ENCODE peak calls at places on chromosome 16, in five cellular contexts. S is stimulated activated CD4-positive, alpha-beta T cell treated with anti-CD3 and anti-CD28 coated beads, TNF-alpha, amount 100 ng/mL, for 1 hour; T is NAMALWA; Y is IMR-90; G is neural crest cell. D is an unnamed sample.

GRCh38 chr16:3611145-3611977 is at the start of gene SLX4:
- DNase-seq in T (peak; percentile 95), Y (peak; percentile 86), G (peak; percentile 81), S (peak; percentile 87), D (peak; percentile 91)

GRCh38 chr16:58402796-58403195 is 10.5 kb downstream of the GINS3 start:
- DNase-seq in Y (peak; percentile 16), G (no peak), T (no peak), S (no peak), D (no peak)

GRCh38 chr16:68539704-68540370 is 746 bp downstream of the ZFP90 start:
- DNase-seq in Y (no peak), G (no peak), S (no peak), T (no peak), D (no peak)

GRCh38 chr16:17259751-17260270 is 210.9 kb downstream of the XYLT1 start:
- DNase-seq in T (no peak), G (no peak), S (no peak), Y (peak; percentile 37), D (no peak)

GRCh38 chr16:495127-495748 is 32.3 kb upstream of the CAPN15 start:
- DNase-seq in G (no peak), S (no peak), T (peak; percentile 72), Y (peak; percentile 27), D (no peak)

GRCh38 chr16:14344292-14344691 is 273.2 kb downstream of the MRTFB start:
- DNase-seq in T (no peak), S (no peak), G (no peak), Y (peak; percentile 11), D (no peak)

GRCh38 chr16:57123969-57124674 is 31.7 kb downstream of the CPNE2 start:
- DNase-seq in Y (no peak), S (no peak), T (no peak), G (no peak), D (no peak)

GRCh38 chr16:2339521-2340484 is 725 bp downstream of the ABCA3 start:
- DNase-seq in Y (no peak), S (peak; percentile 22), T (peak; percentile 35), G (peak; percentile 50), D (peak; percentile 19)

GRCh38 chr16:56939801-56940200 is 7.9 kb downstream of the HERPUD1 start:
- DNase-seq in Y (no peak), T (no peak), G (no peak), S (no peak), D (no peak)

GRCh38 chr16:88770459-88771293 is 14.3 kb downstream of the PIEZO1 start:
- DNase-seq in T (peak; percentile 94), Y (peak; percentile 87), G (no peak), S (no peak), D (peak; percentile 54)

GRCh38 chr16:56911771-56912541 is 20.0 kb upstream of the HERPUD1 start:
- DNase-seq in G (no peak), Y (peak; percentile 65), S (no peak), T (peak; percentile 59), D (peak; percentile 48)

GRCh38 chr16:68093816-68094613 is 8.8 kb downstream of the NFATC3 start:
- DNase-seq in S (no peak), T (peak; percentile 66), G (no peak), Y (peak; percentile 69), D (no peak)

GRCh38 chr16:66207139-66207863 is 159.2 kb upstream of the CDH5 start:
- DNase-seq in T (no peak), G (no peak), S (no peak), Y (no peak), D (no peak)

GRCh38 chr16:87391324-87391949 is 699 bp upstream of the MAP1LC3B start:
- DNase-seq in Y (no peak), G (peak; percentile 35), S (no peak), T (no peak), D (peak; percentile 43)

GRCh38 chr16:17374668-17375255 is 96.0 kb downstream of the XYLT1 start:
- DNase-seq in G (no peak), S (no peak), Y (no peak), T (no peak), D (no peak)

GRCh38 chr16:154223-155030 is 2.0 kb downstream of the HBZ start:
- DNase-seq in S (no peak), G (no peak), Y (peak; percentile 25), T (no peak), D (no peak)

GRCh38 chr16:79175286-79176057 is 425.1 kb downstream of the MAF start:
- DNase-seq in G (no peak), Y (no peak), T (no peak), S (no peak), D (no peak)

GRCh38 chr16:29804020-29804419 is 2.3 kb upstream of the MAZ start:
- DNase-seq in G (no peak), Y (no peak), T (no peak), S (no peak), D (no peak)

GRCh38 chr16:51150894-51151320 is at the start of gene SALL1:
- DNase-seq in G (peak; percentile 25), S (no peak), T (no peak), Y (no peak), D (no peak)

GRCh38 chr16:67886387-67886786 is 1.7 kb downstream of the NRN1L start:
- DNase-seq in G (no peak), S (no peak), Y (no peak), T (no peak), D (no peak)

GRCh38 chr16:84617068-84617630 is 729 bp downstream of the COTL1 start:
- DNase-seq in S (no peak), Y (no peak), G (no peak), T (peak; percentile 51), D (no peak)

GRCh38 chr16:66844009-66844341 is 239 bp upstream of the CA7 start:
- DNase-seq in Y (no peak), S (no peak), T (no peak), G (no peak), D (no peak)

GRCh38 chr16:3223913-3224515 is 10.9 kb downstream of the ZNF200 start:
- DNase-seq in S (no peak), G (no peak), T (no peak), Y (no peak), D (no peak)

GRCh38 chr16:29962344-29962994 is 590 bp downstream of the TMEM219 start:
- DNase-seq in S (no peak), G (no peak), Y (peak; percentile 27), T (peak; percentile 37), D (no peak)

GRCh38 chr16:86922311-86922710 is 344.0 kb downstream of the FOXL1 start:
- DNase-seq in Y (no peak), G (no peak), T (no peak), S (no peak), D (no peak)

GRCh38 chr16:85750827-85751641 is at the start of gene C16orf74:
- DNase-seq in Y (peak; percentile 35), S (no peak), G (peak; percentile 23), T (peak; percentile 76), D (peak; percentile 15)

GRCh38 chr16:3492356-3492755 is 2.9 kb downstream of the C16orf90 start:
- DNase-seq in G (no peak), S (no peak), T (no peak), Y (no peak), D (no peak)

GRCh38 chr16:21283521-21284289 is 5.6 kb upstream of the CRYM start:
- DNase-seq in Y (peak; percentile 25), S (no peak), T (peak; percentile 24), G (peak; percentile 71), D (no peak)

GRCh38 chr16:27190316-27190871 is 12.9 kb upstream of the KDM8 start:
- DNase-seq in Y (no peak), S (no peak), G (no peak), T (no peak), D (no peak)

GRCh38 chr16:66927012-66927436 is 1.7 kb upstream of the RRAD start:
- DNase-seq in S (no peak), T (peak; percentile 28), Y (peak; percentile 88), G (no peak), D (no peak)

GRCh38 chr16:48330847-48331204 is 54.4 kb downstream of the SIAH1 start:
- DNase-seq in Y (no peak), T (no peak), S (no peak), G (no peak), D (no peak)

GRCh38 chr16:695355-696089 is 5.3 kb upstream of the WDR24 start:
- DNase-seq in S (peak; percentile 54), Y (no peak), G (no peak), T (peak; percentile 66), D (peak; percentile 63)

GRCh38 chr16:30141750-30142149 is 18.7 kb upstream of the MAPK3 start:
- DNase-seq in G (no peak), Y (no peak), S (no peak), T (no peak), D (no peak)

GRCh38 chr16:55505333-55506015 is 3.4 kb upstream of the LPCAT2 start:
- DNase-seq in Y (no peak), G (no peak), T (no peak), S (no peak), D (no peak)

GRCh38 chr16:49454426-49455180 is 81.0 kb downstream of the C16orf78 start:
- DNase-seq in Y (no peak), G (no peak), T (no peak), S (no peak), D (no peak)

GRCh38 chr16:27430923-27431484 is 29.0 kb downstream of the IL21R start:
- DNase-seq in S (no peak), G (no peak), T (peak; percentile 52), Y (peak; percentile 52), D (peak; percentile 9)

GRCh38 chr16:1378087-1378803 is 26.5 kb downstream of the GNPTG start:
- DNase-seq in S (no peak), T (no peak), G (no peak), Y (no peak), D (no peak)

D was measured in mucosa of gallbladder.